ENCODE peak calls at places on chromosomes 1 and 21, in five cellular contexts. J is A549, F is IMR-90, M is K562, L is HepG2. Z is an unnamed sample.

GRCh38 chr1:155938220-155938627 is 3.2 kb upstream of the RXFP4 start:
- DNase-seq in M (peak; percentile 60), F (peak; percentile 69), J (peak; percentile 81), L (peak; percentile 77), Z (peak; percentile 74)

GRCh38 chr1:228841632-228842031 is 106.4 kb downstream of the RHOU start:
- DNase-seq in F (no peak), M (no peak), J (no peak), L (no peak), Z (no peak)

GRCh38 chr1:91751281-91751680 is 134.7 kb downstream of the TGFBR3 start:
- DNase-seq in F (peak; percentile 51), L (no peak), M (no peak), J (no peak), Z (no peak)

GRCh38 chr1:20472860-20473711 is 12.9 kb downstream of the CAMK2N1 start:
- DNase-seq in L (no peak), M (peak; percentile 94), F (peak; percentile 49), J (peak; percentile 87), Z (no peak)

GRCh38 chr1:55670331-55671082 is 455.3 kb upstream of the USP24 start:
- DNase-seq in J (no peak), L (no peak), M (no peak), F (peak; percentile 23), Z (peak; percentile 6)

GRCh38 chr1:185317886-185318310 is 855 bp upstream of the IVNS1ABP start:
- DNase-seq in F (no peak), L (no peak), M (peak; percentile 29), J (peak; percentile 42), Z (peak; percentile 13)

GRCh38 chr1:153958961-153959260 is 499 bp upstream of the CRTC2 start:
- DNase-seq in M (no peak), J (no peak), L (no peak), F (no peak), Z (no peak)

GRCh38 chr21:34133392-34133791 is 60.0 kb downstream of the MRPS6 start:
- DNase-seq in L (no peak), F (no peak), J (no peak), M (no peak), Z (no peak)

GRCh38 chr1:15408890-15409399 is 743 bp upstream of the EFHD2 start:
- DNase-seq in L (no peak), J (no peak), M (no peak), F (no peak), Z (no peak)

GRCh38 chr1:115062542-115063004 is 26.7 kb downstream of the TSPAN2 start:
- DNase-seq in F (no peak), M (no peak), J (no peak), L (no peak), Z (no peak)

GRCh38 chr1:9426291-9426711 is 113.0 kb upstream of the SLC25A33 start:
- DNase-seq in M (no peak), L (no peak), F (no peak), J (no peak), Z (no peak)

GRCh38 chr1:185694081-185694480 is 40.1 kb upstream of the HMCN1 start:
- DNase-seq in J (no peak), M (no peak), L (peak; percentile 45), F (no peak), Z (no peak)

GRCh38 chr1:169726851-169727250 is 7.0 kb downstream of the SELE start:
- DNase-seq in M (no peak), J (no peak), L (no peak), F (no peak), Z (no peak)

GRCh38 chr1:77031101-77031662 is 163.9 kb downstream of the ST6GALNAC5 start:
- DNase-seq in L (no peak), J (peak; percentile 75), M (no peak), F (peak; percentile 73), Z (no peak)

GRCh38 chr1:180501865-180502360 is 464 bp downstream of the ACBD6 start:
- DNase-seq in M (no peak), F (no peak), J (no peak), L (no peak), Z (peak; percentile 75)

GRCh38 chr1:117038236-117038635 is 21.9 kb upstream of the TTF2 start:
- DNase-seq in L (no peak), J (no peak), M (no peak), F (no peak), Z (no peak)

GRCh38 chr1:160342520-160342919 is 530 bp downstream of the COPA start:
- DNase-seq in M (no peak), F (no peak), J (peak; percentile 6), L (no peak), Z (no peak)

GRCh38 chr1:92577251-92577895 is 90.6 kb upstream of the GFI1 start:
- DNase-seq in J (no peak), L (no peak), M (no peak), F (peak; percentile 29), Z (no peak)

GRCh38 chr1:53294557-53294956 is 33.3 kb downstream of the LRP8 start:
- DNase-seq in M (no peak), F (peak; percentile 78), L (no peak), J (peak; percentile 15), Z (no peak)

GRCh38 chr21:41630249-41630648 is 122.3 kb upstream of the TMPRSS2 start:
- DNase-seq in L (no peak), M (no peak), J (peak; percentile 98), F (peak; percentile 100), Z (no peak)

GRCh38 chr1:71307451-71307850 is 226.6 kb upstream of the ZRANB2 start:
- DNase-seq in M (no peak), J (no peak), L (no peak), F (peak; percentile 19), Z (no peak)

GRCh38 chr1:59549903-59550302 is 253.0 kb downstream of the FGGY start:
- DNase-seq in F (peak; percentile 67), L (peak; percentile 50), M (no peak), J (no peak), Z (no peak)

GRCh38 chr21:41582866-41583265 is 74.9 kb upstream of the TMPRSS2 start:
- DNase-seq in F (no peak), L (no peak), M (no peak), J (no peak), Z (no peak)

GRCh38 chr1:74508449-74508848 is 4.0 kb downstream of the LRRC53 start:
- DNase-seq in M (no peak), L (no peak), F (no peak), J (no peak), Z (no peak)

GRCh38 chr1:116907351-116907750 is 2.4 kb upstream of the PTGFRN start:
- DNase-seq in J (no peak), M (no peak), F (no peak), L (no peak), Z (no peak)

GRCh38 chr1:58933599-58933926 is 149.7 kb upstream of the JUN start:
- DNase-seq in J (peak; percentile 81), L (peak; percentile 23), F (peak; percentile 11), M (peak; percentile 30), Z (no peak)

GRCh38 chr1:23417570-23417969 is 7.0 kb downstream of the TCEA3 start:
- DNase-seq in M (peak; percentile 58), L (peak; percentile 56), F (no peak), J (no peak), Z (no peak)

GRCh38 chr1:201011616-201012015 is 11.9 kb downstream of the KIF21B start:
- DNase-seq in L (no peak), F (no peak), J (no peak), M (no peak), Z (no peak)

GRCh38 chr1:35561972-35562680 is 4.5 kb downstream of the NCDN start:
- DNase-seq in J (no peak), F (no peak), M (no peak), L (no peak), Z (no peak)

GRCh38 chr21:14875704-14876364 is 189.0 kb downstream of the NRIP1 start:
- DNase-seq in J (no peak), L (peak; percentile 11), M (no peak), F (no peak), Z (no peak)

DNA sequence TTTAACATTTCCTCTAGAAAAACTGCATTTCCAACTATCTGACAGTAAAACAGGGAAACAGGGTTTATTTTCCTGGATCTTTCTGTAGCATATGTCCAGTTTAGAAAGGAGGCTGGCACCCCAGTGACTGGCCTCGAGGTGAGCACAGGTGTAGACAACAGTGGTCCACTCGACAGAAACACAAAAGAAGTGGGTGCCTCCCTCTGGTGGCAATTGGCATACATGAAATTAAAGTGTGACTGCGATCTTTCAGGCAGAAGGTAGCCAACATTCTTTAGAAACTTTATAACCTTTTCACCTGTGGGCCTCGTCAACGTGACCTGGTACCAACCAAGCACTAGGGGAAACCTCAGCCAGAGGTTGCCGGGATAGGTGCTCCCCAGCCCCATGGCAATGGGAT is 44.0 kb downstream of the PCP4 start:
- DNase-seq in J (no peak), F (no peak), M (no peak), L (no peak), Z (no peak)
- TF ChIP-seq BHLHE40 in J (no peak), F (no peak), M (no peak), L (no peak), Z (no peak)

GRCh38 chr1:25707280-25708016 is 90.9 kb downstream of the MAN1C1 start:
- DNase-seq in F (peak; percentile 40), J (no peak), M (no peak), L (no peak), Z (no peak)

GRCh38 chr1:25712299-25712970 is 87.6 kb upstream of the SELENON start:
- DNase-seq in L (no peak), J (no peak), M (no peak), F (no peak), Z (no peak)

GRCh38 chr1:25714532-25714931 is 85.5 kb upstream of the SELENON start:
- DNase-seq in M (no peak), F (no peak), J (no peak), L (no peak), Z (no peak)

GRCh38 chr1:25711555-25712298 is 88.3 kb upstream of the SELENON start:
- DNase-seq in M (peak; percentile 49), L (no peak), J (no peak), F (peak; percentile 92), Z (no peak)

DNA sequence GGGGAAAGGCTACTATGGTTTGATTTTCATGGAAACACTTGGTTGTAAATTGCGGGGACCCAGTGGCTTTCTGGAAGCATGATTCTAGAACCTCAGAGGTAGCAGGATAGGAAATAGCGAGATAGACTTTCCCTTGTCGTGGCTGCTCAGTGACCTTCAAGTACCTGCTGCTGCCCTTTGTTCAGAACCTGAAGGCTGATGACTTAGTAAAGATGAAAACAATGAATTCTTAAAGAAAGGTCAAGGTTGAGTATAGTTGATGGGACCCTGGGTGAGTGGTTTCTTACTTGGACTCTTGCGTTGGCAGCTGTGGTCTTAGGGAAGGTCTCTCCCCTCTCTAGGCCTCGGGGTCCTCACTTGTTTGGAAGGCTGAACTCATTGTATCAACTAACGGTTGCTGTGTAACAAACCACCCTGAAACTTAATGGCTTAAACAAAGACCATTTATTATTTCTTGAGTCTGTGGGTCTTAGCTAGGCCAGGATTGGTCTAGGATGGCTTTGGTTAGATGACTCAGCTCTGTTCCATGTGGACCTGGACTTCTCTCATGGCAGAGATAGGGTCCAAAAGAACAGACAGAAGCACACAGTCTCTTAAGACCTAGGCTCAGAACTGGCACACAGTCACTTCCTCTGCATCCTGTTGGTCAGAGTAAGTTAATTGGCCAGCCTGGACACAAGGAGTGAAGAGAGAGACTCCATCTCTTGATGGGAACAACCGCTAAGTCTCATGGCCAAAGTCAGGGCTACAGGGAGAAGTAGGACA is 89.2 kb upstream of the SELENON start:
- DNase-seq in F (peak; percentile 66), L (peak; percentile 7), J (no peak), M (no peak), Z (no peak)
- TF ChIP-seq BHLHE40 in F (no peak), L (no peak), J (no peak), M (no peak), Z (no peak)

GRCh38 chr1:10490271-10490970 is 15.7 kb downstream of the PEX14 start:
- DNase-seq in M (no peak), L (no peak), F (no peak), J (no peak), Z (no peak)
- TF ChIP-seq BHLHE40 in M (no peak), L (no peak), F (no peak), J (no peak), Z (no peak)

GRCh38 chr1:99548924-99549605 is 96.8 kb upstream of the PALMD start:
- DNase-seq in L (no peak), F (peak; percentile 41), M (no peak), J (no peak), Z (no peak)
- TF ChIP-seq BHLHE40 in L (no peak), F (no peak), M (no peak), J (no peak), Z (no peak)